ENCODE peak calls at places on chromosomes 13 and 19, in eight cellular contexts. N is GM12891, D is T follicular helper cell, C is NCI-H2029, W is fibroblast of pulmonary artery, F is DMS79, A is left ventricle myocardium inferior, Z is retina. Q is an unnamed sample.

GRCh38 chr13:80716610-80717081 is 375.7 kb upstream of the SPRY2 start:
- DNase-seq in Z (peak; percentile 56), N (no peak), A (no peak), D (no peak), C (no peak), W (peak; percentile 78), F (no peak), Q (no peak)

GRCh38 chr13:62910541-62910940 is 1494.9 kb upstream of the PCDH20 start:
- DNase-seq in A (no peak), N (no peak), Z (no peak), D (no peak), W (no peak), C (no peak), F (no peak), Q (no peak)

GRCh38 chr19:13795595-13796300 is 505 bp downstream of the ZSWIM4 start:
- DNase-seq in F (no peak), D (no peak), A (no peak), Z (peak; percentile 18), W (no peak), N (no peak), C (no peak), Q (no peak)

GRCh38 chr13:52852444-52852843 is 4.0 kb upstream of the PCDH8 start:
- DNase-seq in Z (no peak), D (no peak), A (no peak), F (peak; percentile 46), N (no peak), W (no peak), C (peak; percentile 29), Q (no peak)

GRCh38 chr13:57557979-57558529 is 73.5 kb upstream of the PCDH17 start:
- DNase-seq in A (no peak), F (no peak), Z (peak; percentile 3), N (no peak), D (no peak), C (peak; percentile 2), W (peak; percentile 11), Q (no peak)

GRCh38 chr19:919157-920050 is 2.3 kb downstream of the KISS1R start:
- DNase-seq in F (no peak), A (no peak), Z (peak; percentile 63), W (no peak), D (no peak), N (no peak), C (peak; percentile 45), Q (no peak)

GRCh38 chr19:2503521-2504109 is 27.7 kb downstream of the GADD45B start:
- DNase-seq in Z (no peak), D (peak; percentile 60), W (peak; percentile 60), A (no peak), F (no peak), N (no peak), C (no peak), Q (peak; percentile 78)

GRCh38 chr13:76991432-76991795 is 467 bp upstream of the CLN5 start:
- DNase-seq in D (peak; percentile 55), N (no peak), C (no peak), W (no peak), Z (no peak), A (no peak), F (no peak), Q (no peak)

GRCh38 chr13:113468461-113469147 is 15.3 kb upstream of the ADPRHL1 start:
- DNase-seq in N (no peak), D (no peak), F (no peak), Z (peak; percentile 76), W (no peak), A (no peak), C (no peak), Q (no peak)

GRCh38 chr13:104436555-104436954 is 1370.3 kb upstream of the SLC10A2 start:
- DNase-seq in N (no peak), Z (no peak), F (no peak), D (no peak), A (no peak), W (no peak), C (no peak), Q (no peak)

GRCh38 chr13:73215807-73216206 is 157.0 kb downstream of the KLF5 start:
- DNase-seq in D (no peak), F (no peak), C (no peak), Z (no peak), A (no peak), W (peak; percentile 17), N (no peak), Q (peak; percentile 19)

GRCh38 chr19:46639356-46640061 is 3.5 kb upstream of the GNG8 start:
- DNase-seq in F (no peak), N (no peak), Z (peak; percentile 77), W (peak; percentile 88), D (no peak), A (peak; percentile 60), C (no peak), Q (peak; percentile 87)

GRCh38 chr19:7992575-7992974 is 12.9 kb downstream of the ELAVL1 start:
- DNase-seq in F (no peak), W (no peak), A (no peak), C (no peak), N (no peak), D (no peak), Z (no peak), Q (no peak)

GRCh38 chr13:53200498-53201453 is 172.2 kb downstream of the OLFM4 start:
- DNase-seq in W (peak; percentile 15), C (no peak), Z (peak; percentile 88), D (no peak), N (no peak), F (no peak), A (peak; percentile 23), Q (no peak)

GRCh38 chr13:59601993-59602392 is 561.7 kb downstream of the DIAPH3 start:
- DNase-seq in N (no peak), A (no peak), Z (no peak), F (no peak), W (no peak), D (no peak), C (no peak), Q (no peak)

GRCh38 chr13:113620036-113620435 is 35.5 kb downstream of the TFDP1 start:
- DNase-seq in A (peak; percentile 5), Z (peak; percentile 30), D (no peak), C (no peak), F (no peak), N (no peak), W (no peak), Q (no peak)

GRCh38 chr19:1651061-1651547 is 1.3 kb downstream of the TCF3 start:
- DNase-seq in D (peak; percentile 49), A (no peak), C (no peak), F (no peak), W (peak; percentile 42), N (no peak), Z (peak; percentile 75), Q (peak; percentile 31)

GRCh38 chr13:40181203-40181845 is 485.1 kb downstream of the FOXO1 start:
- DNase-seq in F (no peak), D (no peak), N (no peak), Z (no peak), W (peak; percentile 94), C (no peak), A (no peak), Q (peak; percentile 87)

GRCh38 chr19:18803550-18804138 is 12.5 kb upstream of the COMP start:
- DNase-seq in W (no peak), N (no peak), D (no peak), A (no peak), C (no peak), F (no peak), Z (no peak), Q (no peak)

Q was measured in fibroblast of the aortic adventitia.